ENCODE peak calls at places on chromosomes 5 and 9, in seven cellular contexts. One of them, this sample, is unnamed.

GRCh38 chr9:38489057-38489456 is 64.8 kb upstream of the IGFBPL1 start:
- DNase-seq in H1: no peak
- DNase-seq in GM12892: no peak
- DNase-seq in HepG2: no peak
- DNase-seq in SK-N-SH: no peak
- DNase-seq in K562: no peak
- DNase-seq in GM12878: no peak
- DNase-seq in this sample: no peak

GRCh38 chr9:125293134-125293533 is 31.5 kb downstream of the GAPVD1 start:
- DNase-seq in H1: no peak
- DNase-seq in GM12892: no peak
- DNase-seq in HepG2: no peak
- DNase-seq in SK-N-SH: no peak
- DNase-seq in K562: no peak
- DNase-seq in GM12878: no peak
- DNase-seq in this sample: no peak

GRCh38 chr5:159486836-159487235 is 156.5 kb upstream of the IL12B start:
- DNase-seq in H1: no peak
- DNase-seq in GM12892: no peak
- DNase-seq in HepG2: no peak
- DNase-seq in SK-N-SH: no peak
- DNase-seq in K562: no peak
- DNase-seq in GM12878: no peak
- DNase-seq in this sample: no peak

GRCh38 chr5:54470677-54471076 is 15.2 kb downstream of the HSPB3 start:
- DNase-seq in H1: no peak
- DNase-seq in GM12892: no peak
- DNase-seq in HepG2: no peak
- DNase-seq in SK-N-SH: no peak
- DNase-seq in K562: no peak
- DNase-seq in GM12878: no peak
- DNase-seq in this sample: no peak

GRCh38 chr9:133239533-133240090 is 30.6 kb upstream of the OBP2B start:
- DNase-seq in H1: no peak
- DNase-seq in GM12892: no peak
- DNase-seq in HepG2: no peak
- DNase-seq in SK-N-SH: peak
- DNase-seq in K562: no peak
- DNase-seq in GM12878: no peak
- DNase-seq in this sample: no peak

GRCh38 chr5:95411476-95411875 is 20.3 kb downstream of the FAM81B start:
- DNase-seq in H1: no peak
- DNase-seq in GM12892: no peak
- DNase-seq in HepG2: no peak
- DNase-seq in SK-N-SH: no peak
- DNase-seq in K562: no peak
- DNase-seq in GM12878: no peak
- DNase-seq in this sample: no peak

GRCh38 chr5:75362474-75362975 is 25.5 kb downstream of the HMGCR start:
- DNase-seq in H1: no peak
- DNase-seq in GM12892: no peak
- DNase-seq in HepG2: no peak
- DNase-seq in SK-N-SH: no peak
- DNase-seq in K562: no peak
- DNase-seq in GM12878: no peak
- DNase-seq in this sample: no peak

GRCh38 chr9:3047912-3048311 is 204.0 kb upstream of the PUM3 start:
- DNase-seq in H1: no peak
- DNase-seq in GM12892: no peak
- DNase-seq in HepG2: no peak
- DNase-seq in SK-N-SH: no peak
- DNase-seq in K562: no peak
- DNase-seq in GM12878: no peak
- DNase-seq in this sample: no peak

GRCh38 chr9:18236336-18236735 is 237.6 kb upstream of the ADAMTSL1 start:
- DNase-seq in H1: no peak
- DNase-seq in GM12892: no peak
- DNase-seq in HepG2: no peak
- DNase-seq in SK-N-SH: no peak
- DNase-seq in K562: no peak
- DNase-seq in GM12878: no peak
- DNase-seq in this sample: no peak

GRCh38 chr9:92609142-92609500 is 60.8 kb downstream of the IPPK start:
- DNase-seq in H1: no peak
- DNase-seq in GM12892: no peak
- DNase-seq in HepG2: no peak
- DNase-seq in SK-N-SH: peak
- DNase-seq in K562: no peak
- DNase-seq in GM12878: no peak
- DNase-seq in this sample: no peak

GRCh38 chr5:82142928-82143577 is 135.1 kb downstream of the RPS23 start:
- DNase-seq in H1: no peak
- DNase-seq in GM12892: no peak
- DNase-seq in HepG2: no peak
- DNase-seq in SK-N-SH: no peak
- DNase-seq in K562: no peak
- DNase-seq in GM12878: no peak
- DNase-seq in this sample: no peak

GRCh38 chr5:82939326-82939725 is 137.9 kb downstream of the TMEM167A start:
- DNase-seq in H1: no peak
- DNase-seq in GM12892: no peak
- DNase-seq in HepG2: no peak
- DNase-seq in SK-N-SH: no peak
- DNase-seq in K562: no peak
- DNase-seq in GM12878: no peak
- DNase-seq in this sample: no peak

GRCh38 chr5:57724836-57725235 is 242.2 kb upstream of the ACTBL2 start:
- DNase-seq in H1: no peak
- DNase-seq in GM12892: no peak
- DNase-seq in HepG2: no peak
- DNase-seq in SK-N-SH: no peak
- DNase-seq in K562: no peak
- DNase-seq in GM12878: no peak
- DNase-seq in this sample: no peak

GRCh38 chr5:172534229-172535169 is 80.2 kb upstream of the SH3PXD2B start:
- DNase-seq in H1: peak
- DNase-seq in GM12892: no peak
- DNase-seq in HepG2: no peak
- DNase-seq in SK-N-SH: no peak
- DNase-seq in K562: no peak
- DNase-seq in GM12878: no peak
- DNase-seq in this sample: no peak

GRCh38 chr9:88713022-88713421 is 178.0 kb downstream of the NXNL2 start:
- DNase-seq in H1: no peak
- DNase-seq in GM12892: no peak
- DNase-seq in HepG2: no peak
- DNase-seq in SK-N-SH: no peak
- DNase-seq in K562: no peak
- DNase-seq in GM12878: no peak
- DNase-seq in this sample: no peak

GRCh38 chr5:78544531-78545200 is 103.9 kb downstream of the LHFPL2 start:
- DNase-seq in H1: no peak
- DNase-seq in GM12892: peak
- DNase-seq in HepG2: no peak
- DNase-seq in SK-N-SH: no peak
- DNase-seq in K562: no peak
- DNase-seq in GM12878: peak
- DNase-seq in this sample: no peak

GRCh38 chr9:84670106-84670800 is 724 bp downstream of the NTRK2 start:
- DNase-seq in H1: peak
- DNase-seq in GM12892: peak
- DNase-seq in HepG2: no peak
- DNase-seq in SK-N-SH: peak
- DNase-seq in K562: no peak
- DNase-seq in GM12878: no peak
- DNase-seq in this sample: no peak

GRCh38 chr9:21709464-21710058 is 92.9 kb upstream of the MTAP start:
- DNase-seq in H1: peak
- DNase-seq in GM12892: no peak
- DNase-seq in HepG2: peak
- DNase-seq in SK-N-SH: peak
- DNase-seq in K562: no peak
- DNase-seq in GM12878: no peak
- DNase-seq in this sample: no peak

GRCh38 chr9:34989946-34990635 is 546 bp downstream of the DNAJB5 start:
- DNase-seq in H1: peak
- DNase-seq in GM12892: no peak
- DNase-seq in HepG2: no peak
- DNase-seq in SK-N-SH: peak
- DNase-seq in K562: peak
- DNase-seq in GM12878: no peak
- DNase-seq in this sample: no peak

DNA sequence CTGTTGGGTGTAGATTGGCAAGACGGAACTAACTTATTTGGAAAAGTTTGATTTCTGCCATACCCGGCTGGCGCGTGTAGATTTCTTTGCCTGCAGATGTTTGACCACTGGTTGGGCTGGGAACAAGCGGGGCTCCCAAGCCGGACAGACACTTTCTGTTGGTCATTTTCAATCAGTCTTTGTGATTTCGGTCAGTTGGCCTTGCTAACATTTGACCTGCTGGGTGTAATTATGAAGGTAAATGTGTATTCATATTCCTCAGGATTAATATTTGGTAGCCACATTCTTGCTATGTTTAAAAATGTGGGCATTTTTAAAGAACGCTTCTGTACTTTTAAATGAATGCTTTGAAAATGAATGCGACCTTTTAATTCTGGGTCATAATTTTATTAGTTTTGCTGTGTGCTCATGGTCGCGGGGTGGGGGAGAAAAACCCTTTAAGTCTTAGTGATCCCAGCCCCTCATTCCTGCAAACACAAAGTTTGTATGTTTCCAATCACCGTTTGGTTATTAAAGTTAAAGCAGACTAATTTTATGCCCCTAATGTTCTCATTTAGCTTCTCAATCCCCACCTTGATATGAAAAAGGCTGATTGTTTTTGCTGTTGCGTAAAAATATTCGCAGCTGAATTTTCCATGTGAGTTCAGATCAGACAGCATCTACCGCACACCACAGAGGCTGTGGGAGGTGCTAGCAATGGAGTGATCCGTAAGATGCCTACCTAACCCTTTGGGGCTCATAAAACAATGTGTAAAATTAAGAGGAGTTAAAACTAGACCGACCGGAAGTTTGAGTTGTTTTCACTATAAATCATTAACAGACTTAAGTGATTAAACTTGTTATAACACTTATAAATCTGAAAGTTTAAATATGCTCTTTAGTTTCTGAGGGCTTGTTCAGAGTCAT is 1.5 kb downstream of the RASGRF2 start:
- DNase-seq in H1: no peak
- DNase-seq in GM12892: no peak
- DNase-seq in HepG2: peak
- DNase-seq in SK-N-SH: no peak
- DNase-seq in K562: no peak
- DNase-seq in GM12878: no peak
- DNase-seq in this sample: no peak
- TF ChIP-seq TAF1 in H1: no peak
- TF ChIP-seq TAF1 in GM12892: no peak
- TF ChIP-seq TAF1 in HepG2: no peak
- TF ChIP-seq TAF1 in SK-N-SH: no peak
- TF ChIP-seq TAF1 in K562: no peak
- TF ChIP-seq TAF1 in GM12878: no peak
- TF ChIP-seq TAF1 in this sample: no peak

GRCh38 chr5:177477701-177478477 is 4.5 kb upstream of the DBN1 start:
- DNase-seq in H1: no peak
- DNase-seq in GM12892: no peak
- DNase-seq in HepG2: no peak
- DNase-seq in SK-N-SH: no peak
- DNase-seq in K562: no peak
- DNase-seq in GM12878: no peak
- DNase-seq in this sample: no peak

GRCh38 chr5:177474845-177475562 is 1.6 kb upstream of the DBN1 start:
- DNase-seq in H1: no peak
- DNase-seq in GM12892: no peak
- DNase-seq in HepG2: no peak
- DNase-seq in SK-N-SH: no peak
- DNase-seq in K562: no peak
- DNase-seq in GM12878: no peak
- DNase-seq in this sample: no peak

GRCh38 chr5:177478711-177479646 is 5.5 kb upstream of the DBN1 start:
- DNase-seq in H1: no peak
- DNase-seq in GM12892: no peak
- DNase-seq in HepG2: no peak
- DNase-seq in SK-N-SH: peak
- DNase-seq in K562: no peak
- DNase-seq in GM12878: no peak
- DNase-seq in this sample: no peak

GRCh38 chr5:177475563-177476427 is 2.4 kb upstream of the DBN1 start:
- DNase-seq in H1: no peak
- DNase-seq in GM12892: no peak
- DNase-seq in HepG2: no peak
- DNase-seq in SK-N-SH: no peak
- DNase-seq in K562: no peak
- DNase-seq in GM12878: no peak
- DNase-seq in this sample: no peak

GRCh38 chr5:177476531-177477233 is 3.2 kb upstream of the DBN1 start:
- DNase-seq in H1: no peak
- DNase-seq in GM12892: no peak
- DNase-seq in HepG2: peak
- DNase-seq in SK-N-SH: no peak
- DNase-seq in K562: no peak
- DNase-seq in GM12878: no peak
- DNase-seq in this sample: no peak
- TF ChIP-seq TAF1 in H1: no peak
- TF ChIP-seq TAF1 in GM12892: no peak
- TF ChIP-seq TAF1 in HepG2: no peak
- TF ChIP-seq TAF1 in SK-N-SH: no peak
- TF ChIP-seq TAF1 in K562: no peak
- TF ChIP-seq TAF1 in GM12878: no peak
- TF ChIP-seq TAF1 in this sample: no peak

GRCh38 chr9:111052831-111053230 is 14.6 kb upstream of the LPAR1 start:
- DNase-seq in H1: no peak
- DNase-seq in GM12892: no peak
- DNase-seq in HepG2: no peak
- DNase-seq in SK-N-SH: no peak
- DNase-seq in K562: no peak
- DNase-seq in GM12878: no peak
- DNase-seq in this sample: no peak
- TF ChIP-seq TAF1 in H1: no peak
- TF ChIP-seq TAF1 in GM12892: no peak
- TF ChIP-seq TAF1 in HepG2: no peak
- TF ChIP-seq TAF1 in SK-N-SH: no peak
- TF ChIP-seq TAF1 in K562: no peak
- TF ChIP-seq TAF1 in GM12878: no peak
- TF ChIP-seq TAF1 in this sample: no peak

DNA sequence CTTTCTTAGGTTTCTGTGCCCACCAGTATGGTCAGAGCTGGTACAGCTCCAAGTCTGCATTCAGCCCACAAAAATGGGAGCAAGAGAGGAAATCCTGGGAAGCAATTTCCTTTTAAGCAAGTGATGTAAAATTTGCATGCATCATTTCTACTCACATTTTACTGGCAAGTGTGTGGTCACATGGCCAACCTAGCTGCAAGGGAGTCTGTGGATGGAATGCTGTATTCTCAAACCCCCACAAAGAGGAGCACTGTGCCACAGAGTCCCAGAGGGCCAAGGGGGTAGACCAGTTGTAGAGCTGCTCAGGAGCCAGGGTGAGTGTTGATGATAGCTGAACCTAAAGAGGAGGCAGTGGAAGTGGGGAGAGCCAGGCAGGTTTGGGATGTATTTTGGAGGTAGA is 154.3 kb upstream of the SPRY4 start:
- DNase-seq in H1: no peak
- DNase-seq in GM12892: no peak
- DNase-seq in HepG2: no peak
- DNase-seq in SK-N-SH: no peak
- DNase-seq in K562: no peak
- DNase-seq in GM12878: no peak
- DNase-seq in this sample: no peak
- TF ChIP-seq TAF1 in H1: no peak
- TF ChIP-seq TAF1 in GM12892: no peak
- TF ChIP-seq TAF1 in HepG2: no peak
- TF ChIP-seq TAF1 in SK-N-SH: no peak
- TF ChIP-seq TAF1 in K562: no peak
- TF ChIP-seq TAF1 in GM12878: no peak
- TF ChIP-seq TAF1 in this sample: no peak

This sample was measured in GM12891.